ENCODE peak calls at places on chromosomes 2 and 18, in six cellular contexts. D is IMR-90; G is CD8-positive, alpha-beta T cell; E is left lung; B is heart left ventricle; K is left ventricle myocardium inferior. Z is an unnamed sample. For H3K27me3, the result is how much of the 10 kb centered on the place peaks cover.

GRCh38 chr18:10604178-10604577 is 78.4 kb downstream of the NAPG start:
- DNase-seq in D (no peak), G (no peak), E (no peak), B (no peak), K (no peak), Z (no peak)

GRCh38 chr2:65666156-65666725 is 233.8 kb upstream of the SPRED2 start:
- DNase-seq in D (peak), G (no peak), E (no peak), B (no peak), K (no peak), Z (no peak)

GRCh38 chr18:79490593-79491551 is 95.1 kb downstream of the NFATC1 start:
- DNase-seq in D (no peak), G (no peak), E (peak), B (peak), K (peak), Z (no peak)

GRCh38 chr2:66862871-66863650 is 428.1 kb downstream of the MEIS1 start:
- DNase-seq in D (peak), G (no peak), E (no peak), B (no peak), K (no peak), Z (no peak)

GRCh38 chr2:225010804-225011203 is 31.5 kb downstream of the DOCK10 start:
- DNase-seq in D (peak), G (no peak), E (no peak), B (no peak), K (no peak), Z (no peak)

GRCh38 chr2:105903051-105903674 is 158.5 kb downstream of the NCK2 start:
- DNase-seq in D (no peak), G (no peak), E (no peak), B (no peak), K (no peak), Z (no peak)

GRCh38 chr2:32745191-32745590 is 117.3 kb downstream of the TTC27 start:
- DNase-seq in D (peak), G (no peak), E (no peak), B (no peak), K (no peak), Z (no peak)

GRCh38 chr2:105643405-105644173 is 101.1 kb upstream of the NCK2 start:
- DNase-seq in D (no peak), G (no peak), E (no peak), B (no peak), K (no peak), Z (no peak)

GRCh38 chr2:42095923-42096408 is 48.1 kb downstream of the PKDCC start:
- DNase-seq in D (peak), G (peak), E (no peak), B (peak), K (peak), Z (no peak)

GRCh38 chr2:9908639-9909038 is 42.9 kb upstream of the GRHL1 start:
- DNase-seq in D (no peak), G (no peak), E (no peak), B (no peak), K (no peak), Z (no peak)

GRCh38 chr2:200253631-200254030 is 52.9 kb upstream of the SPATS2L start:
- DNase-seq in D (peak), G (no peak), E (no peak), B (no peak), K (peak), Z (no peak)

GRCh38 chr2:26172866-26173595 is at the start of gene GAREM2:
- DNase-seq in D (no peak), G (no peak), E (no peak), B (no peak), K (no peak), Z (no peak)

GRCh38 chr2:196480653-196481322 is 158.7 kb upstream of the CCDC150 start:
- DNase-seq in D (no peak), G (no peak), E (no peak), B (no peak), K (no peak), Z (no peak)

GRCh38 chr2:237177052-237177451 is 91.4 kb downstream of the COPS8 start:
- DNase-seq in D (no peak), G (no peak), E (no peak), B (no peak), K (no peak), Z (no peak)

GRCh38 chr18:70172225-70172624 is 33.3 kb downstream of the RTTN start:
- DNase-seq in D (peak), G (no peak), E (no peak), B (no peak), K (no peak), Z (no peak)

GRCh38 chr18:70046207-70046606 is 98.5 kb upstream of the CD226 start:
- DNase-seq in D (no peak), G (no peak), E (no peak), B (no peak), K (no peak), Z (no peak)

GRCh38 chr18:55838841-55839240 is 250.8 kb upstream of the TCF4 start:
- DNase-seq in D (peak), G (no peak), E (no peak), B (no peak), K (no peak), Z (no peak)

GRCh38 chr2:149375801-149376349 is 45.5 kb downstream of the LYPD6 start:
- DNase-seq in D (no peak), G (no peak), E (no peak), B (no peak), K (no peak), Z (no peak)

GRCh38 chr18:12388440-12388839 is 11.4 kb upstream of the AFG3L2 start:
- DNase-seq in D (no peak), G (no peak), E (no peak), B (no peak), K (no peak), Z (no peak)

GRCh38 chr2:8623958-8624591 is 57.8 kb upstream of the ID2 start:
- DNase-seq in D (no peak), G (no peak), E (no peak), B (no peak), K (no peak), Z (no peak)

GRCh38 chr2:105404736-105405135 is 5.9 kb upstream of the FHL2 start:
- DNase-seq in D (no peak), G (no peak), E (no peak), B (no peak), K (no peak), Z (no peak)

GRCh38 chr2:163733301-163733938 is 2.4 kb downstream of the FIGN start:
- DNase-seq in D (peak), G (no peak), E (no peak), B (no peak), K (no peak), Z (no peak)

GRCh38 chr2:156003780-156004179 is 328.7 kb downstream of the NR4A2 start:
- DNase-seq in D (no peak), G (no peak), E (no peak), B (no peak), K (no peak), Z (no peak)

GRCh38 chr2:240322991-240323390 is 112.5 kb upstream of the GPC1 start:
- DNase-seq in D (no peak), G (no peak), E (peak), B (no peak), K (no peak), Z (no peak)

GRCh38 chr2:43269074-43269572 is 42.7 kb upstream of the ZFP36L2 start:
- DNase-seq in D (peak), G (no peak), E (no peak), B (peak), K (peak), Z (peak)

GRCh38 chr2:172106128-172106961 is 3.6 kb upstream of the DLX2 start:
- DNase-seq in D (peak), G (peak), E (no peak), B (no peak), K (no peak), Z (no peak)

GRCh38 chr18:53698907-53699306 is 525.6 kb downstream of the MBD2 start:
- DNase-seq in D (no peak), G (no peak), E (no peak), B (no peak), K (no peak), Z (no peak)

GRCh38 chr18:14928396-14928795 is 180.4 kb downstream of the ANKRD30B start:
- DNase-seq in D (no peak), G (no peak), E (no peak), B (no peak), K (no peak), Z (no peak)

GRCh38 chr2:105952131-105952530 is 207.4 kb downstream of the NCK2 start:
- DNase-seq in D (no peak), G (no peak), E (no peak), B (no peak), K (no peak), Z (no peak)

GRCh38 chr2:37692731-37693130 is 21.3 kb upstream of the CDC42EP3 start:
- DNase-seq in D (peak), G (no peak), E (no peak), B (no peak), K (no peak), Z (no peak)

GRCh38 chr18:58615150-58616132 is 13.4 kb downstream of the ALPK2 start:
- DNase-seq in D (peak), G (peak), E (no peak), B (no peak), K (no peak), Z (no peak)

GRCh38 chr18:40849856-40850255 is 1105.2 kb upstream of the PIK3C3 start:
- DNase-seq in D (no peak), G (no peak), E (no peak), B (no peak), K (no peak), Z (no peak)
- TF ChIP-seq CTCF in D (no peak), G (no peak), E (no peak), B (no peak), K (no peak), Z (no peak)

DNA sequence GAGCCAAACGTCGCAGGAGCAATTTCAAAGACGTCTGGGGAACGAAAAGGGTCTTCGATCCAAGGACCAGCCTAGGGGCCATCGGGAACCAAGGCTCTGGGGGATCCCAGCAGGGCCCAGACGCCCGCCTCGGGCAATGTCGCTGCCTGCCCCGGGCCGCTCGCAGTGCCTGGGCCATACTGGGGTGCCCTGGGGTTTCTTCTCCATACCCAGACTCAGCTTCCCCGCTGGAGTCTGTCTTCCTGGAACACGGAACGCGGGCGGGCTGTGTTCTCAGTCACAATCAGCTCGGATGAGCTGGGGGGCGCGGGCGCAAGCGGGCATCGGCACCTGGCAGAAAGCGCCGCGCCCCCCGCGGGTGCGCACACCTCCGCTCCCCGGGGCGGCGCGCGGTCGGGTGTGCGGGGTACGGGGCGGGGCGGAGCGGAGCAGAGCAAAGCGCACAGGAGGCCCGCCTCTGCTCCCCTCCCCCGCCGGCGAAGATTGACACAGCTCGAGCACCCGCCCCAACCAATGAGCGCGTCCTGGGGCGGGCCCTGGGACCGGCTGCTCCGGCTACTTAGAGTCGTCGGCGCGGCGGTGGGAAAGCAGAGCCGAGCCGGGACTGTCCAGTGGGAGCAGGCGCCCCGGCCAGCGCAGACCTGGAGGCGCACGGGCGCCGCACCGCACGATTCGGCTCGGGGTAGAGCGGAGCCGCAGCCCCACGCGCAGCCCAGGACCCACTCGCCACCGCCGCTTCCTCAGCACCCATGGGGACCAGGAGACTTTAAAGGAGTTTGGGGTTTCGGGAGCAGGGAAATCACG is at the start of gene LRATD1:
- DNase-seq in D (peak), G (no peak), E (peak), B (peak), K (peak), Z (peak)
- H3K27me3 ChIP-seq in D (under half), G (under half), E (under half), B (half or more), K (half or more), Z (under half)

DNA sequence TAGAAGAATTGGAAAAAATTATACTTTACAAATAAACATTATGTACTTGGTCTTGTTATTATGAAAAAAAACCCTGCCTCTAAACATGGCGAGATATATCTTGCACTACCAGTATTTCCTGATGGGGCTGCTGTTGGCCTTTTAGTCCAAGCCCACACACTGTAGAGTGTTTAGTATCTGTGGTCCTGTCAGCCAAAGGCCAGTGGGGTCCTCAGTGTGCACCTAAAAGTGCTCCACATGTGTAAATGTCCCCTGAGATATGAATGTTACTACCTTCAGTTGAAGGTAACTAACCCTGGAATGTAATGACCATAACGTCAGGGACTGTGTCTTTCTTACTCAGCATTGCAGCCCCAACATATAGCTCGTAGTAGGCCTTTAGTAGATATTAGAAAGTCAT is 71.1 kb upstream of the HK2 start:
- DNase-seq in D (no peak), G (no peak), E (no peak), B (no peak), K (no peak), Z (no peak)
- TF ChIP-seq CTCF in D (peak), G (no peak), E (no peak), B (peak), K (no peak), Z (no peak)

DNA sequence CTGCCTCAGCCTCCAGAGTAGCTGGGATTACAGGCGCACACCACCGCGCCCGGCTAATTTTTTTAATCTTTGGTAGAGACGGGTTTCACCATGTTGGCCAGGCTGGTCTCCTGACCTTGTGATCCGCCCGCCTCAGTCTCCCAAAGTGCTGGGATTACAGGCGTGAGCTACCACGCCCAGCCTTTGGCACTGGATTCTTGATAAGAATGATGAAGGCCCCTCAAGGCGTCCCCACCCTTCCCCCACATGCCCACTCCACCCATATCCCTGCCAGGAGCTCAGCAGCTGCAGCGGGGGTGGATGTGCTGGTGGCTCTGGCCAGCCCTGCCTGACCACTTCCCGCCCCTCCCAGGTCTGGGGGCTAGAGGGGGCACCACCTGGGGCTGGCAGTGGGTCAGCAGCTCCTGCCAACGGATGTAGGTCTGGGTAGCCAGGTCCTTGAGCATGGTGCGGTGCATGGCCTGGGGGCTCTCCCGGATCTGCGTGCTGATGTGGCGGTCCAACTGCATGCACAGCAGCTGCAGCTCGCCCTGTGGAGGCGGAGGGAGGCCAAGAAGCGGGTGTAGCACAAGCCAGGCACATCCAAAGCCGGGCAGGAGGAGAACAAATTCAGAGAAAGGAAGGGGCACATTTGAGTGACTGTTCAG is 7.8 kb upstream of the SEMA4C start:
- DNase-seq in D (no peak), G (no peak), E (no peak), B (no peak), K (no peak), Z (no peak)
- H3K27me3 ChIP-seq in D (under half), G (under half), E (under half), B (under half), K (under half), Z (under half)

GRCh38 chr18:74669136-74669798 is 71.6 kb downstream of the ZNF407 start:
- DNase-seq in D (no peak), G (no peak), E (no peak), B (no peak), K (no peak), Z (no peak)
- TF ChIP-seq CTCF in D (no peak), G (no peak), E (no peak), B (no peak), K (no peak), Z (no peak)

Z was measured in esophagus squamous epithelium.